ENCODE peak calls at places on chromosomes 6 and 20, in seven cellular contexts. C is left ventricle myocardium inferior; X is endothelial cell; F is mesothelial cell of epicardium; Q is CD8-positive, alpha-beta T cell; E is breast epithelium; R is hepatocyte. L is an unnamed sample.

GRCh38 chr20:47572105-47572729 is 70.5 kb downstream of the NCOA3 start:
- DNase-seq in C (no peak), X (no peak), F (no peak), Q (no peak), E (no peak), R (no peak), L (no peak)

GRCh38 chr6:49151461-49151860 is 311.6 kb downstream of the MMUT start:
- DNase-seq in C (no peak), X (no peak), F (no peak), Q (no peak), E (no peak), R (no peak), L (no peak)

GRCh38 chr20:63775096-63775978 is 35.8 kb downstream of the SLC2A4RG start:
- DNase-seq in C (no peak), X (peak), F (peak), Q (no peak), E (no peak), R (peak), L (peak)

GRCh38 chr6:15464211-15464725 is 198.6 kb downstream of the DTNBP1 start:
- DNase-seq in C (no peak), X (peak), F (no peak), Q (peak), E (no peak), R (no peak), L (no peak)

GRCh38 chr6:20251525-20251924 is 39.3 kb upstream of the MBOAT1 start:
- DNase-seq in C (no peak), X (no peak), F (no peak), Q (no peak), E (no peak), R (no peak), L (no peak)

GRCh38 chr20:46084805-46085792 is 4.7 kb downstream of the NCOA5 start:
- DNase-seq in C (no peak), X (no peak), F (no peak), Q (no peak), E (no peak), R (peak), L (no peak)

GRCh38 chr6:56693246-56693607 is 50.5 kb upstream of the DST start:
- DNase-seq in C (peak), X (no peak), F (no peak), Q (no peak), E (peak), R (peak), L (no peak)

GRCh38 chr20:45406260-45407066 is 1.6 kb upstream of the DBNDD2 start:
- DNase-seq in C (peak), X (peak), F (peak), Q (peak), E (no peak), R (peak), L (peak)

GRCh38 chr6:53834134-53834533 is 39.3 kb downstream of the LRRC1 start:
- DNase-seq in C (no peak), X (no peak), F (no peak), Q (no peak), E (no peak), R (no peak), L (no peak)

GRCh38 chr6:137724495-137725211 is 142.4 kb upstream of the TNFAIP3 start:
- DNase-seq in C (no peak), X (no peak), F (no peak), Q (no peak), E (peak), R (no peak), L (no peak)

GRCh38 chr6:44738652-44739141 is 351.2 kb downstream of the CDC5L start:
- DNase-seq in C (no peak), X (no peak), F (no peak), Q (no peak), E (no peak), R (peak), L (peak)

GRCh38 chr20:25643735-25644134 is 19.9 kb upstream of the NANP start:
- DNase-seq in C (no peak), X (no peak), F (no peak), Q (no peak), E (no peak), R (no peak), L (no peak)

GRCh38 chr6:56507517-56507916 is 135.2 kb downstream of the DST start:
- DNase-seq in C (peak), X (no peak), F (no peak), Q (no peak), E (no peak), R (no peak), L (no peak)

GRCh38 chr6:112773217-112773616 is 426.1 kb downstream of the RFPL4B start:
- DNase-seq in C (no peak), X (no peak), F (no peak), Q (no peak), E (no peak), R (no peak), L (no peak)

GRCh38 chr6:30490031-30490876 is 945 bp downstream of the HLA-E start:
- DNase-seq in C (peak), X (peak), F (peak), Q (peak), E (peak), R (peak), L (peak)

GRCh38 chr6:110415297-110415916 is at the start of gene DDO:
- DNase-seq in C (peak), X (no peak), F (no peak), Q (no peak), E (peak), R (no peak), L (no peak)

GRCh38 chr20:53660078-53660909 is 66.7 kb upstream of the ZNF217 start:
- DNase-seq in C (no peak), X (no peak), F (no peak), Q (peak), E (no peak), R (no peak), L (no peak)

GRCh38 chr20:17625246-17626051 is 55.6 kb downstream of the DSTN start:
- DNase-seq in C (peak), X (no peak), F (no peak), Q (no peak), E (no peak), R (no peak), L (no peak)

GRCh38 chr6:54624779-54625178 is 221.8 kb upstream of the FAM83B start:
- DNase-seq in C (no peak), X (no peak), F (no peak), Q (no peak), E (no peak), R (no peak), L (no peak)

GRCh38 chr6:35586542-35586941 is 73.8 kb upstream of the TULP1 start:
- DNase-seq in C (no peak), X (no peak), F (no peak), Q (no peak), E (peak), R (no peak), L (no peak)

GRCh38 chr20:20930500-20930899 is 175.7 kb downstream of the LINC00237 start:
- DNase-seq in C (no peak), X (no peak), F (no peak), Q (no peak), E (no peak), R (no peak), L (no peak)
- TF ChIP-seq CTCF in C (no peak), X (no peak), F (no peak), Q (no peak), E (no peak), R (no peak), L (no peak)

GRCh38 chr20:5402903-5403531 is 86.3 kb upstream of the PROKR2 start:
- DNase-seq in C (no peak), X (peak), F (no peak), Q (no peak), E (no peak), R (peak), L (peak)

GRCh38 chr20:5397418-5397817 is 80.7 kb upstream of the PROKR2 start:
- DNase-seq in C (no peak), X (no peak), F (no peak), Q (no peak), E (no peak), R (no peak), L (no peak)

GRCh38 chr20:5395932-5396727 is 79.4 kb upstream of the PROKR2 start:
- DNase-seq in C (no peak), X (no peak), F (no peak), Q (no peak), E (no peak), R (no peak), L (no peak)

GRCh38 chr20:5400164-5400762 is 83.5 kb upstream of the PROKR2 start:
- DNase-seq in C (no peak), X (peak), F (peak), Q (no peak), E (no peak), R (peak), L (peak)

DNA sequence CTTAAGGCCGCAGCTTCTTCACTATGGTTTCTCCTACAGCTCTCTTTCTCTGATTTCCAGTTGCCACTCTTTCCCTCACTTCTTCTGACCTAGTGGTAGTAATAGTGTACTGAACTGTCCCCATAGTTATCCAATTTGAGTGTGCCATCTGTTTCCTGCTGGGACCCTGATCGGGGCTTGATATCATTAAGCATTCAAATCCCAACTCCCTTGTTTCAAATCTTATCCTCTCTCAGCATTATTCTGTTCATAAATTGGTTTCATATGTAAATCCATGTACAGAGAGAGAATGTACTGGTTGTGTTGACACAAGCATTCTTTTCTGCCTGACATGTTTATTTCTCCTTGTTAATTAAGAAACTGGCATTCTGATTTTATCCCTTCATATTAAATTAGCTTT is 84.5 kb upstream of the PROKR2 start:
- DNase-seq in C (no peak), X (no peak), F (no peak), Q (no peak), E (no peak), R (no peak), L (no peak)
- TF ChIP-seq CTCF in C (no peak), X (no peak), F (no peak), Q (no peak), E (no peak), R (no peak), L (no peak)

GRCh38 chr20:41336711-41337492 is 3.7 kb upstream of the LPIN3 start:
- DNase-seq in C (no peak), X (no peak), F (no peak), Q (no peak), E (no peak), R (peak), L (no peak)

GRCh38 chr20:41339957-41340326 is 679 bp upstream of the LPIN3 start:
- DNase-seq in C (peak), X (peak), F (peak), Q (peak), E (peak), R (peak), L (peak)

GRCh38 chr20:41344477-41344876 is 3.9 kb downstream of the LPIN3 start:
- DNase-seq in C (no peak), X (no peak), F (no peak), Q (no peak), E (peak), R (no peak), L (no peak)

GRCh38 chr20:41342474-41343464 is 2.1 kb downstream of the LPIN3 start:
- DNase-seq in C (no peak), X (no peak), F (no peak), Q (no peak), E (no peak), R (no peak), L (no peak)

DNA sequence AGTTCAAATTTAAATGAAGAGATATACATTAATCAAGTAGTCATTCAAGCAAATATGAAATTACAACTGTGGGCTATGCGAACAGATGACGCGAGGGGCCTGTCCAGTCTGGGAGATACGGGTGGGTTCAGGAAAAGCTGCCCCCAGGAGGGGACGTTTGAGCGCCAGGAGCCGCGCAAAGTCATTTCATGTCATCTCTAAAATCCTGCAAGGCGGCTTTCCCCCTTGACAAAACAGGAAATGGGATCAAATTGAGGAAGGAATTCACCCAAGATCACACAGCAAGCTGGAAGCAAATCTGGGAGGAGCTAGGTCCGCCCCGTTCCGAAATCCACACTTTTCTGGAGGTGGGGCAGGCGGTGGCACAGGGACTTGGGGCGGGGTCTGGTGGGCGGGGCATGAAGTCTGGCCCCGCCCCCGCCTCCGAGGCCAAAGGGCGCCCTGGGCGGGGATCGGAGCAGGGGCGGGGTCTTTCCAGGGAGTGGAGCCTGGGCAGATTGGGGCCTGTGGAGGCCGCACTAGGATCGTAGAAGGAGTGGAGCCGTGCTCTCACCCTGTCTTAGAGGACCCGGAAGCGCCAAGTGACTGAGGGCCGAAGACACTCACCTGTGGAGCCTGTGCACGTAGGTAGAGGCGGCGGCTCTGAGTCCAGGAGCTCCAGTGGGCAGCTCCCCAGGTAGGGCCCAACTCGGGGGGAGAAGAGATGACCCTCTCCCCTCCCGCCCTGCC is at the start of gene LPIN3:
- DNase-seq in C (peak), X (peak), F (peak), Q (peak), E (peak), R (peak), L (peak)
- TF ChIP-seq CTCF in C (no peak), X (peak), F (peak), Q (peak), E (no peak), R (peak), L (no peak)

GRCh38 chr6:150068786-150069648 is at the start of gene ULBP3:
- DNase-seq in C (peak), X (peak), F (peak), Q (peak), E (peak), R (peak), L (peak)
- TF ChIP-seq CTCF in C (peak), X (peak), F (no peak), Q (no peak), E (no peak), R (peak), L (peak)

DNA sequence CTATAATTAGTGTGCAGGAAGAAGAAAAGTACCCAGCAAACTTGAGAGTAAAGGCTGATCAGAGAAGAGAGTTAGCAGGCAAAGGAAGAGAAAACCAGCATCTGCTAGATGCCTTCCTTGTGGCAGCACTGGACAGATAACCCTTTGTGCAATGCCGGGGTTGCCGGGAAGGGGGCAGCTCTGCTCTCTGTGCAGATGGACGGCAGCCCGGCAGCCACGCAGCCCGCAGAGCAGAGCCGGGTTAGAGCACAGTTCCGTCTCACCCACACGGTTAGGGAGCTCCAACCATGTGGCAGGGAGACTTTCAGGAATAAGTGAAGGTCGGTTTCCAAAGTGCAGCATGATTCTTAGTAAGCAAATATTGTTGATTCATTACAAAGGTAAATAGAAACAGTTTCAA is 80.0 kb upstream of the RPS6KA2 start:
- DNase-seq in C (peak), X (peak), F (no peak), Q (no peak), E (no peak), R (peak), L (peak)
- TF ChIP-seq CTCF in C (peak), X (no peak), F (no peak), Q (no peak), E (no peak), R (peak), L (peak)

GRCh38 chr20:2088904-2089303 is 12.7 kb upstream of the STK35 start:
- DNase-seq in C (no peak), X (no peak), F (no peak), Q (no peak), E (no peak), R (no peak), L (no peak)

GRCh38 chr20:2089447-2089846 is 12.2 kb upstream of the STK35 start:
- DNase-seq in C (no peak), X (no peak), F (no peak), Q (no peak), E (no peak), R (no peak), L (no peak)

GRCh38 chr20:2084703-2085102 is 16.9 kb upstream of the STK35 start:
- DNase-seq in C (no peak), X (no peak), F (no peak), Q (no peak), E (no peak), R (no peak), L (no peak)

GRCh38 chr20:2086980-2087377 is 14.6 kb upstream of the STK35 start:
- DNase-seq in C (no peak), X (no peak), F (no peak), Q (no peak), E (no peak), R (no peak), L (no peak)

GRCh38 chr20:2086177-2086979 is 15.2 kb upstream of the STK35 start:
- DNase-seq in C (no peak), X (no peak), F (no peak), Q (no peak), E (no peak), R (no peak), L (no peak)
- TF ChIP-seq CTCF in C (peak), X (no peak), F (no peak), Q (no peak), E (no peak), R (no peak), L (no peak)

DNA sequence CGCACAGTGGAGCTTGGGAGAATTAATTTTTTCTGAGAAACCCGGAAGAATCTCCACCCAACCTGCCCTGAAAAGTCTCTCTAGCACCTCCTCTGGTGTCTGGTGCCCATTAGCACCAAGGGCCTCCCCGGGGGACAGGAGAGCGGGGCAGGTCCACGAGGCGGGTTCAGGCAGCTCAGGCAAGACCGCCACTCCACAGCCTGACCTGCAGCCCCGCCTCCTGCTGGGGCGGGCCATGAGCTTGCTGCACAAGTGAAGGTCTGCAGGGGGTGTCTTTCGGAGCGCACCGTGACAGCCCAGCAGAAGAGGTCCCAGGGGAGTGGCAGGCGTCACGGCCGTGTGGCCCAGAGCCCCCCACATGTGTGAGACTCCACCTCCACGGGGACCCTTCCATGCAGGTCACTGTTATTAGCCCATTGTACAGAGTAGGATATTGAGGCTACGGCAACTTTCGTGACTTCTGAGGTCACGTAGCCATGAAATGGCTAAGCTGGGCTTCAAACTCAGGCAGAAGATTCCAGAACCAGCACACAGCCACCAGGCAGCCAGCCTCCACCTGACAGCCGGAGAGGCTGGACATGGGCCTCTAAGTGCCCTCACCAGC is 63.9 kb upstream of the SLCO4A1 start:
- DNase-seq in C (no peak), X (no peak), F (no peak), Q (no peak), E (no peak), R (no peak), L (no peak)
- TF ChIP-seq CTCF in C (no peak), X (no peak), F (no peak), Q (no peak), E (no peak), R (no peak), L (no peak)

GRCh38 chr6:162904069-162904663 is 176.4 kb downstream of the PACRG start:
- DNase-seq in C (no peak), X (no peak), F (no peak), Q (no peak), E (no peak), R (no peak), L (no peak)
- TF ChIP-seq CTCF in C (no peak), X (no peak), F (no peak), Q (no peak), E (no peak), R (no peak), L (no peak)

GRCh38 chr6:118739976-118740771 is 88.8 kb upstream of the CEP85L start:
- DNase-seq in C (no peak), X (no peak), F (no peak), Q (no peak), E (no peak), R (no peak), L (no peak)
- TF ChIP-seq CTCF in C (no peak), X (no peak), F (no peak), Q (no peak), E (no peak), R (no peak), L (no peak)